ENCODE peak calls at places on chromosomes 1 and 21, in four cellular contexts. G is BJ, K is uterus, H is foreskin fibroblast. U is an unnamed sample.

GRCh38 chr1:16324456-16324890 is 27.8 kb downstream of the FBXO42 start:
- DNase-seq in G (peak; percentile 44), K (peak; percentile 28), H (peak; percentile 66), U (no peak)

GRCh38 chr1:51346086-51346942 is 16.0 kb upstream of the TTC39A start:
- DNase-seq in G (no peak), K (no peak), H (no peak), U (no peak)

GRCh38 chr1:203252678-203253077 is 23.2 kb upstream of the CHIT1 start:
- DNase-seq in G (no peak), K (no peak), H (no peak), U (no peak)

GRCh38 chr1:166184897-166185296 is 18.1 kb upstream of the FAM78B start:
- DNase-seq in G (no peak), K (no peak), H (no peak), U (no peak)

GRCh38 chr1:192476802-192477298 is 98.7 kb upstream of the RGS1 start:
- DNase-seq in G (no peak), K (no peak), H (peak; percentile 28), U (no peak)

GRCh38 chr21:35273331-35273730 is 224.2 kb upstream of the RUNX1 start:
- DNase-seq in G (no peak), K (no peak), H (no peak), U (no peak)

GRCh38 chr1:180981596-180982387 is 40.9 kb downstream of the STX6 start:
- DNase-seq in G (no peak), K (no peak), H (no peak), U (no peak)

GRCh38 chr21:44966135-44967081 is 26.6 kb downstream of the SLX9 start:
- DNase-seq in G (no peak), K (peak; percentile 69), H (no peak), U (no peak)

GRCh38 chr1:205444931-205445652 is 10.8 kb downstream of the BLACAT1 start:
- DNase-seq in G (no peak), K (peak; percentile 51), H (no peak), U (no peak)

GRCh38 chr1:115295904-115296696 is 41.9 kb downstream of the NGF start:
- DNase-seq in G (no peak), K (no peak), H (no peak), U (no peak)

GRCh38 chr1:70146488-70146887 is 58.9 kb downstream of the LRRC40 start:
- DNase-seq in G (no peak), K (no peak), H (peak; percentile 39), U (no peak)

GRCh38 chr1:54816130-54816529 is 15.0 kb upstream of the TTC22 start:
- DNase-seq in G (no peak), K (no peak), H (no peak), U (no peak)

GRCh38 chr1:208921259-208921658 is 662.3 kb upstream of the CAMK1G start:
- DNase-seq in G (no peak), K (no peak), H (no peak), U (no peak)

GRCh38 chr1:215022723-215023122 is 59.8 kb upstream of the KCNK2 start:
- DNase-seq in G (peak; percentile 75), K (no peak), H (peak; percentile 67), U (no peak)

GRCh38 chr1:181777812-181778211 is 283.7 kb downstream of the ZNF648 start:
- DNase-seq in G (no peak), K (no peak), H (no peak), U (no peak)

GRCh38 chr1:1542766-1543705 is 2.6 kb upstream of the TMEM240 start:
- DNase-seq in G (no peak), K (no peak), H (no peak), U (no peak)

GRCh38 chr1:170494369-170494768 is 37.6 kb upstream of the GORAB start:
- DNase-seq in G (no peak), K (peak; percentile 44), H (peak; percentile 4), U (no peak)

GRCh38 chr1:2644171-2644570 is 11.4 kb upstream of the MMEL1 start:
- DNase-seq in G (no peak), K (peak; percentile 12), H (no peak), U (no peak)

DNA sequence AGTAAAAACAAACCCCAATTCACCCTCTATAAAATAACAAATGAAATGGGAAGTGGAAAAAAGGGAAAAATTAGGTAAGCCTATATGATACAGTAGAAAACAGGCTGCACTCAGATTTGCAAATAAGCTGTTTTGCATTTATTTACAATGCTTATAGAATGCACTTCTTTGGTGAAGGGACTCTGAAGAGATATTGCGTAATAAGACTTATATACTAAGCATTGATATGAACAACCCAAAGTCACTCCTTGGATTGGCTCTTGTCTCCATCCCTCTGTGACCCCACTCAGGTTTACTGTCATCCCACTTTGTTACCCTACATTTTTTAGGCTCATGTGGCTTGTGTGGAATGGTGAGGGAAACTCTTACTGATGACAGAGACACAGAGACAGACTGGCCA is 10.9 kb downstream of the GSTM5 start:
- DNase-seq in G (no peak), K (no peak), H (no peak), U (no peak)
- H3K4me3 ChIP-seq in G (no peak overlapping the region), K (no peak overlapping the region), H (no peak overlapping the region), U (no peak overlapping the region)

GRCh38 chr1:200794506-200795065 is 55.9 kb downstream of the CAMSAP2 start:
- DNase-seq in G (no peak), K (no peak), H (peak; percentile 47), U (no peak)
- H3K4me3 ChIP-seq in G (no peak overlapping the region), K (no peak overlapping the region), H (no peak overlapping the region), U (no peak overlapping the region)

GRCh38 chr1:32249831-32250525 is 1.1 kb upstream of the LCK start:
- DNase-seq in G (no peak), K (peak; percentile 77), H (no peak), U (no peak)

GRCh38 chr1:32246888-32247273 is at the start of gene FAM167B:
- DNase-seq in G (peak; percentile 84), K (peak; percentile 74), H (peak; percentile 80), U (no peak)

GRCh38 chr1:32247983-32248889 is 1.2 kb downstream of the FAM167B start:
- DNase-seq in G (no peak), K (peak; percentile 84), H (peak; percentile 59), U (no peak)

GRCh38 chr1:32250893-32251716 is at the start of gene LCK:
- DNase-seq in G (no peak), K (no peak), H (no peak), U (no peak)

GRCh38 chr1:32247452-32247851 is 430 bp downstream of the FAM167B start:
- DNase-seq in G (no peak), K (peak; percentile 21), H (no peak), U (no peak)
- H3K4me3 ChIP-seq in G (no peak overlapping the region), K (no peak overlapping the region), H (no peak overlapping the region), U (no peak overlapping the region)

GRCh38 chr1:177181280-177181630 is 10.5 kb downstream of the BRINP2 start:
- DNase-seq in G (no peak), K (no peak), H (no peak), U (no peak)
- H3K4me3 ChIP-seq in G (no peak overlapping the region), K (no peak overlapping the region), H (peak overlapping the region; percentile 38), U (peak overlapping the region; percentile 35)

GRCh38 chr1:99763956-99764355 is 2.5 kb downstream of the FRRS1 start:
- DNase-seq in G (no peak), K (no peak), H (no peak), U (no peak)

GRCh38 chr1:99767996-99768524 is 1.6 kb upstream of the FRRS1 start:
- DNase-seq in G (no peak), K (no peak), H (no peak), U (no peak)

GRCh38 chr1:99766378-99766800 is at the start of gene FRRS1:
- DNase-seq in G (peak; percentile 33), K (peak; percentile 35), H (peak; percentile 23), U (peak; percentile 83)

GRCh38 chr1:99764439-99764838 is 2.0 kb downstream of the FRRS1 start:
- DNase-seq in G (no peak), K (no peak), H (no peak), U (no peak)

GRCh38 chr1:99764909-99765308 is 1.5 kb downstream of the FRRS1 start:
- DNase-seq in G (no peak), K (no peak), H (no peak), U (no peak)
- H3K4me3 ChIP-seq in G (no peak overlapping the region), K (no peak overlapping the region), H (no peak overlapping the region), U (no peak overlapping the region)

DNA sequence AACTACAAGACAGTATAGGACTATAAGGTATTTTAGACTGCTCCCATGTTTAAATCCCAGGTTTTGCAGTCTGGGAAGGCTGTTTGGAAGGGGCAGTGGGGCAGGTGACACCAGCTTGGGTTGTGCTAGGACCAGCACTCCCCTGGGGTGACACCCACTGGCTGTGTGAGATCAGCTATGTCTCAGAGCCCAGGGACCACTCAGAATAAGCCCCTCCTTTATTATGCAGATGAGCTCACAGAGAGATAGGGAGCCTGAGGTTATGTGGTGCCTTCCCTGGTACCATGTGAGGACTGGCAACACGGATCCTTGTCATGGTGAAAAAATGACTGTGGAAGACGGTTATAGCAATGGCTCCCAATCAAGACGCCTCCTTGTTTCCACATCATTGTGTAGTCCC is 71.0 kb downstream of the NENF start:
- DNase-seq in G (no peak), K (no peak), H (no peak), U (no peak)
- H3K4me3 ChIP-seq in G (no peak overlapping the region), K (no peak overlapping the region), H (no peak overlapping the region), U (no peak overlapping the region)

DNA sequence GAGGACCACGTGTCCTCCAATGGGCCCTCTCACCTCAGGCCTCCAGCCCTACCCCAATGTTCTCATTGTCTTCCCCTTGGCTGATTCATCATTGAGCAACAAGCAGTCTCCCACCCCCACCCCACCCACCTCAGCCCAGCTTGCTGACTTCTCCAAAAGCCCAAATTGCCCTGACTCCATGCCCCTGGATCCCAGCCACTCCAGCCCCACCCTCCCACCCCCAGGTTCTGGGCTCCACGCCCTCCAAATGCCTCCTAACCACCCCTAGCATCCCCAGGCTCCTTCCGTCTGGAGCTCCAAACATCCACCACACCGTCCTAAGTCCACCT is 1.9 kb downstream of the S100A16 start:
- DNase-seq in G (no peak), K (no peak), H (peak; percentile 69), U (no peak)
- H3K4me3 ChIP-seq in G (peak overlapping the region; percentile 72), K (peak overlapping the region; percentile 59), H (peak overlapping the region; percentile 82), U (peak overlapping the region; percentile 99)

DNA sequence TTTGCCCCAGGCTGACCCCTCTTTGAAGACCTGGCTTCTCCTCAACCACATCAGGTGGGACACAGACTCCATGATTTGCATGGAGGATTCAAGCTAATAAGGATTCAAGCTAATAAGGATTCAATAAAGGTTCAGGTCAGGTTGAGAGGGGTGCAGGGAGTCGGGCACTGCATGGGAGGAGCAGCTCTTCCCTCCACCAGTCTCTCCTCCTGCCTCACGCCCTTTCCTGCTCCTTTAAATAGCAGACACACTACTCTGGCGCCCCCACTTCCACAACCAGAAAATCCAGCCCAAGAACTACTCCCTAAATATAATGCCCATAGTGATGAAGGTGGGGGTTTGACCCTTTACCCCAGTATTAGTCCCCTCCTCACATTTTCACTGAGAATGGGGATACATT is 7.1 kb downstream of the MEX3A start:
- DNase-seq in G (no peak), K (no peak), H (no peak), U (no peak)
- H3K4me3 ChIP-seq in G (no peak overlapping the region), K (no peak overlapping the region), H (no peak overlapping the region), U (no peak overlapping the region)

GRCh38 chr1:77975907-77976306 is 3.0 kb downstream of the FUBP1 start:
- DNase-seq in G (no peak), K (no peak), H (no peak), U (no peak)
- H3K4me3 ChIP-seq in G (peak overlapping the region; percentile 13), K (peak overlapping the region; percentile 71), H (peak overlapping the region; percentile 90), U (peak overlapping the region; percentile 69)